ENCODE peak calls at places on chromosomes 5 and 9, in seven cellular contexts. One of them, this sample, is unnamed.

GRCh38 chr5:161691911-161692310 is 6.4 kb downstream of the GABRA6 start:
- DNase-seq in astrocyte of the spinal cord: no peak
- DNase-seq in IMR-90: no peak
- DNase-seq in body of pancreas: no peak
- DNase-seq in heart left ventricle: no peak
- DNase-seq in mammary epithelial cell: no peak
- DNase-seq in AG04450: no peak
- DNase-seq in this sample: no peak

GRCh38 chr9:97696823-97697601 is at the start of gene XPA:
- DNase-seq in astrocyte of the spinal cord: peak; percentile 94
- DNase-seq in IMR-90: peak; percentile 89
- DNase-seq in body of pancreas: peak; percentile 98
- DNase-seq in heart left ventricle: peak; percentile 99
- DNase-seq in mammary epithelial cell: peak; percentile 92
- DNase-seq in AG04450: peak; percentile 59
- DNase-seq in this sample: peak; percentile 95

GRCh38 chr5:41346609-41347008 is 133.3 kb upstream of the C6 start:
- DNase-seq in astrocyte of the spinal cord: peak; percentile 24
- DNase-seq in IMR-90: peak; percentile 49
- DNase-seq in body of pancreas: no peak
- DNase-seq in heart left ventricle: no peak
- DNase-seq in mammary epithelial cell: no peak
- DNase-seq in AG04450: no peak
- DNase-seq in this sample: peak; percentile 59

GRCh38 chr9:98341157-98342102 is 86.0 kb upstream of the TBC1D2 start:
- DNase-seq in astrocyte of the spinal cord: no peak
- DNase-seq in IMR-90: no peak
- DNase-seq in body of pancreas: no peak
- DNase-seq in heart left ventricle: no peak
- DNase-seq in mammary epithelial cell: no peak
- DNase-seq in AG04450: no peak
- DNase-seq in this sample: no peak

GRCh38 chr5:62587737-62588136 is 9.1 kb downstream of the LRRC70 start:
- DNase-seq in astrocyte of the spinal cord: no peak
- DNase-seq in IMR-90: no peak
- DNase-seq in body of pancreas: no peak
- DNase-seq in heart left ventricle: no peak
- DNase-seq in mammary epithelial cell: no peak
- DNase-seq in AG04450: no peak
- DNase-seq in this sample: peak; percentile 48

GRCh38 chr5:93322970-93323369 is 258.0 kb downstream of the NR2F1-AS1 start:
- DNase-seq in astrocyte of the spinal cord: no peak
- DNase-seq in IMR-90: no peak
- DNase-seq in body of pancreas: no peak
- DNase-seq in heart left ventricle: no peak
- DNase-seq in mammary epithelial cell: no peak
- DNase-seq in AG04450: no peak
- DNase-seq in this sample: no peak

GRCh38 chr5:73299017-73299630 is 126.1 kb downstream of the TMEM174 start:
- DNase-seq in astrocyte of the spinal cord: peak; percentile 44
- DNase-seq in IMR-90: no peak
- DNase-seq in body of pancreas: no peak
- DNase-seq in heart left ventricle: no peak
- DNase-seq in mammary epithelial cell: peak; percentile 22
- DNase-seq in AG04450: no peak
- DNase-seq in this sample: no peak

GRCh38 chr9:129176786-129177442 is 1.1 kb downstream of the IER5L start:
- DNase-seq in astrocyte of the spinal cord: peak; percentile 49
- DNase-seq in IMR-90: peak; percentile 49
- DNase-seq in body of pancreas: peak; percentile 51
- DNase-seq in heart left ventricle: peak; percentile 77
- DNase-seq in mammary epithelial cell: peak; percentile 49
- DNase-seq in AG04450: no peak
- DNase-seq in this sample: peak; percentile 51

GRCh38 chr5:137300411-137301240 is 198.5 kb downstream of the SPOCK1 start:
- DNase-seq in astrocyte of the spinal cord: peak; percentile 69
- DNase-seq in IMR-90: peak; percentile 65
- DNase-seq in body of pancreas: no peak
- DNase-seq in heart left ventricle: no peak
- DNase-seq in mammary epithelial cell: peak; percentile 23
- DNase-seq in AG04450: no peak
- DNase-seq in this sample: peak; percentile 84

GRCh38 chr9:127979333-127980055 is 1.3 kb downstream of the EEIG1 start:
- DNase-seq in astrocyte of the spinal cord: peak; percentile 36
- DNase-seq in IMR-90: peak; percentile 29
- DNase-seq in body of pancreas: peak; percentile 64
- DNase-seq in heart left ventricle: peak; percentile 69
- DNase-seq in mammary epithelial cell: peak; percentile 55
- DNase-seq in AG04450: no peak
- DNase-seq in this sample: peak; percentile 48

GRCh38 chr9:127976498-127976897 is 4.3 kb downstream of the EEIG1 start:
- DNase-seq in astrocyte of the spinal cord: no peak
- DNase-seq in IMR-90: no peak
- DNase-seq in body of pancreas: peak; percentile 92
- DNase-seq in heart left ventricle: peak; percentile 44
- DNase-seq in mammary epithelial cell: no peak
- DNase-seq in AG04450: no peak
- DNase-seq in this sample: no peak

GRCh38 chr9:127976943-127977871 is 3.6 kb downstream of the EEIG1 start:
- DNase-seq in astrocyte of the spinal cord: no peak
- DNase-seq in IMR-90: no peak
- DNase-seq in body of pancreas: peak; percentile 48
- DNase-seq in heart left ventricle: peak; percentile 37
- DNase-seq in mammary epithelial cell: no peak
- DNase-seq in AG04450: no peak
- DNase-seq in this sample: no peak

GRCh38 chr9:127979015-127979332 is 1.8 kb downstream of the EEIG1 start:
- DNase-seq in astrocyte of the spinal cord: no peak
- DNase-seq in IMR-90: no peak
- DNase-seq in body of pancreas: no peak
- DNase-seq in heart left ventricle: peak; percentile 1
- DNase-seq in mammary epithelial cell: no peak
- DNase-seq in AG04450: no peak
- DNase-seq in this sample: no peak

GRCh38 chr9:127977877-127978647 is 2.7 kb downstream of the EEIG1 start:
- DNase-seq in astrocyte of the spinal cord: peak; percentile 68
- DNase-seq in IMR-90: peak; percentile 80
- DNase-seq in body of pancreas: peak; percentile 71
- DNase-seq in heart left ventricle: peak; percentile 25
- DNase-seq in mammary epithelial cell: peak; percentile 32
- DNase-seq in AG04450: peak; percentile 42
- DNase-seq in this sample: peak; percentile 78
- TF ChIP-seq CTCF in astrocyte of the spinal cord: no peak
- TF ChIP-seq CTCF in IMR-90: no peak
- TF ChIP-seq CTCF in body of pancreas: peak; percentile 20
- TF ChIP-seq CTCF in heart left ventricle: no peak
- TF ChIP-seq CTCF in mammary epithelial cell: no peak
- TF ChIP-seq CTCF in AG04450: peak; percentile 28
- TF ChIP-seq CTCF in this sample: peak; percentile 4

GRCh38 chr9:101465330-101465915 is 29.8 kb upstream of the ALDOB start:
- DNase-seq in astrocyte of the spinal cord: peak; percentile 62
- DNase-seq in IMR-90: peak; percentile 70
- DNase-seq in body of pancreas: peak; percentile 71
- DNase-seq in heart left ventricle: no peak
- DNase-seq in mammary epithelial cell: peak; percentile 74
- DNase-seq in AG04450: no peak
- DNase-seq in this sample: peak; percentile 84

GRCh38 chr9:101460965-101461364 is 25.4 kb upstream of the ALDOB start:
- DNase-seq in astrocyte of the spinal cord: no peak
- DNase-seq in IMR-90: no peak
- DNase-seq in body of pancreas: no peak
- DNase-seq in heart left ventricle: no peak
- DNase-seq in mammary epithelial cell: no peak
- DNase-seq in AG04450: no peak
- DNase-seq in this sample: no peak

GRCh38 chr9:101463397-101463796 is 27.8 kb upstream of the ALDOB start:
- DNase-seq in astrocyte of the spinal cord: peak; percentile 69
- DNase-seq in IMR-90: peak; percentile 67
- DNase-seq in body of pancreas: no peak
- DNase-seq in heart left ventricle: no peak
- DNase-seq in mammary epithelial cell: peak; percentile 55
- DNase-seq in AG04450: no peak
- DNase-seq in this sample: peak; percentile 52

GRCh38 chr9:101458955-101459631 is 23.5 kb upstream of the ALDOB start:
- DNase-seq in astrocyte of the spinal cord: peak; percentile 88
- DNase-seq in IMR-90: peak; percentile 83
- DNase-seq in body of pancreas: no peak
- DNase-seq in heart left ventricle: no peak
- DNase-seq in mammary epithelial cell: peak; percentile 68
- DNase-seq in AG04450: peak; percentile 56
- DNase-seq in this sample: peak; percentile 84

GRCh38 chr9:101462558-101462957 is 27.0 kb upstream of the ALDOB start:
- DNase-seq in astrocyte of the spinal cord: peak; percentile 81
- DNase-seq in IMR-90: peak; percentile 89
- DNase-seq in body of pancreas: no peak
- DNase-seq in heart left ventricle: no peak
- DNase-seq in mammary epithelial cell: no peak
- DNase-seq in AG04450: peak; percentile 57
- DNase-seq in this sample: peak; percentile 42
- H3K4me3 ChIP-seq in astrocyte of the spinal cord: no peak overlapping the region
- H3K4me3 ChIP-seq in IMR-90: no peak overlapping the region
- H3K4me3 ChIP-seq in body of pancreas: no peak overlapping the region
- H3K4me3 ChIP-seq in heart left ventricle: no peak overlapping the region
- H3K4me3 ChIP-seq in mammary epithelial cell: no peak overlapping the region
- H3K4me3 ChIP-seq in AG04450: no peak overlapping the region
- H3K4me3 ChIP-seq in this sample: no peak overlapping the region

GRCh38 chr5:126776499-126777256 is at the start of gene LMNB1:
- DNase-seq in astrocyte of the spinal cord: peak; percentile 98
- DNase-seq in IMR-90: peak; percentile 94
- DNase-seq in body of pancreas: peak; percentile 94
- DNase-seq in heart left ventricle: peak; percentile 98
- DNase-seq in mammary epithelial cell: peak; percentile 93
- DNase-seq in AG04450: peak; percentile 84
- DNase-seq in this sample: peak; percentile 96
- TF ChIP-seq CTCF in astrocyte of the spinal cord: no peak
- TF ChIP-seq CTCF in IMR-90: no peak
- TF ChIP-seq CTCF in body of pancreas: peak; percentile 25
- TF ChIP-seq CTCF in heart left ventricle: peak; percentile 13
- TF ChIP-seq CTCF in mammary epithelial cell: no peak
- TF ChIP-seq CTCF in AG04450: no peak
- TF ChIP-seq CTCF in this sample: no peak

GRCh38 chr5:160169326-160169725 is 50.1 kb upstream of the PWWP2A start:
- DNase-seq in astrocyte of the spinal cord: peak; percentile 80
- DNase-seq in IMR-90: peak; percentile 97
- DNase-seq in body of pancreas: no peak
- DNase-seq in heart left ventricle: no peak
- DNase-seq in mammary epithelial cell: no peak
- DNase-seq in AG04450: peak; percentile 62
- DNase-seq in this sample: peak; percentile 94

GRCh38 chr5:160175438-160176218 is 53.7 kb upstream of the FABP6 start:
- DNase-seq in astrocyte of the spinal cord: peak; percentile 36
- DNase-seq in IMR-90: peak; percentile 41
- DNase-seq in body of pancreas: peak; percentile 26
- DNase-seq in heart left ventricle: peak; percentile 76
- DNase-seq in mammary epithelial cell: no peak
- DNase-seq in AG04450: no peak
- DNase-seq in this sample: peak; percentile 46

GRCh38 chr5:160171656-160172055 is 52.4 kb upstream of the PWWP2A start:
- DNase-seq in astrocyte of the spinal cord: no peak
- DNase-seq in IMR-90: no peak
- DNase-seq in body of pancreas: no peak
- DNase-seq in heart left ventricle: no peak
- DNase-seq in mammary epithelial cell: no peak
- DNase-seq in AG04450: no peak
- DNase-seq in this sample: peak; percentile 74

GRCh38 chr5:160174290-160174689 is 55.0 kb upstream of the FABP6 start:
- DNase-seq in astrocyte of the spinal cord: no peak
- DNase-seq in IMR-90: no peak
- DNase-seq in body of pancreas: no peak
- DNase-seq in heart left ventricle: no peak
- DNase-seq in mammary epithelial cell: no peak
- DNase-seq in AG04450: no peak
- DNase-seq in this sample: no peak

DNA sequence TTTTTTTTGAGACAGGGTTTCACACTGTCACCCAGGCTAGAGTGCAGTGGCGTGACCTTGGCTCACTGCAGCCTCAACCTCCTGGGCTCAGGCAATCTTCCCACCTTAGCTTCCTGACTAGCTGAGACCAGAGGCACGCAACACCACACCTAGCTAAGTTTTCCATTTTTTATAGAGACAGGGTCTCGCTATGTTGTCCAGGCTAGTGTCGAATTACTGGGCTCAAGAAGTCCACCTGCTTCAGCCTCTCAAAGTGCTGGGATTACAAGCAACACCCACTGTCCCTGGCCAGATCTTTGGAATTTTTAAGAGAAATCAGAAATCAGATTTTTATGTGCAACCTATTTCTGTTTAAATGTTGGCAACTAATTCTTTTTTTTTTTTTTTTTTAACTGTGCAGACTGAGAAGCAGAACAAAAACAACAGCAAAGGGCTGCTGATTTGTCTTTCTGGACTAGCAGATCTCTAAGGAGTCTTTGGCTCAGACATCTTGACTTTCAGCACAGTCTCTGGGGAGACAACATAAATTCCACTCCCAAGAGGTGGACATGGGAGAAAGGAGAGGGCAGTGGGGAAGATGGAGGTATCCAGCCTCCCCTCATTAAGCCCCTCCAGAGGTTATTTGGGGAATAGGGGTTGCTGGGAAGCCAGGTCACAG is 54.4 kb upstream of the FABP6 start:
- DNase-seq in astrocyte of the spinal cord: peak; percentile 25
- DNase-seq in IMR-90: no peak
- DNase-seq in body of pancreas: no peak
- DNase-seq in heart left ventricle: no peak
- DNase-seq in mammary epithelial cell: no peak
- DNase-seq in AG04450: no peak
- DNase-seq in this sample: peak; percentile 54
- H3K4me3 ChIP-seq in astrocyte of the spinal cord: no peak overlapping the region
- H3K4me3 ChIP-seq in IMR-90: no peak overlapping the region
- H3K4me3 ChIP-seq in body of pancreas: no peak overlapping the region
- H3K4me3 ChIP-seq in heart left ventricle: no peak overlapping the region
- H3K4me3 ChIP-seq in mammary epithelial cell: no peak overlapping the region
- H3K4me3 ChIP-seq in AG04450: no peak overlapping the region
- H3K4me3 ChIP-seq in this sample: no peak overlapping the region